ENCODE peak calls at places on chromosomes 16 and 17, in four cellular contexts. N is stimulated activated CD8-positive, alpha-beta memory T cell treated with anti-CD3 and anti-CD28 coated beads, Interleukin-4, amount 100 ng/mL, for 48 hours; V is NCI-H1694 treated with DMSO at 0.1 percent for 48 hours; F is NCI-H2171 treated with DMSO at 0.1 percent for 48 hours. O is an unnamed sample.

GRCh38 chr17:77011173-77012011 is 129.4 kb upstream of the SEC14L1 start:
- DNase-seq in N (peak), V (peak), F (peak), O (peak)

GRCh38 chr17:39057807-39058206 is 90.6 kb upstream of the FBXO47 start:
- DNase-seq in N (no peak), V (no peak), F (no peak), O (no peak)

GRCh38 chr17:28397687-28398279 is 8.2 kb downstream of the SLC46A1 start:
- DNase-seq in N (no peak), V (no peak), F (no peak), O (no peak)

GRCh38 chr16:11535494-11535893 is 51.2 kb downstream of the LITAF start:
- DNase-seq in N (no peak), V (no peak), F (peak), O (peak)

GRCh38 chr17:31128241-31128640 is 33.5 kb downstream of the NF1 start:
- DNase-seq in N (no peak), V (no peak), F (no peak), O (no peak)

GRCh38 chr17:22286337-22287041 is 594.2 kb downstream of the KCNJ18 start:
- DNase-seq in N (no peak), V (no peak), F (no peak), O (no peak)

GRCh38 chr16:72811188-72811720 is 236.7 kb downstream of the ZFHX3 start:
- DNase-seq in N (no peak), V (no peak), F (no peak), O (no peak)

GRCh38 chr17:6361733-6362132 is 73.2 kb downstream of the AIPL1 start:
- DNase-seq in N (no peak), V (no peak), F (no peak), O (no peak)

GRCh38 chr17:64053101-64053500 is 32.7 kb upstream of the ICAM2 start:
- DNase-seq in N (no peak), V (no peak), F (no peak), O (no peak)

GRCh38 chr17:65901394-65901793 is 290.5 kb downstream of the CEP112 start:
- DNase-seq in N (no peak), V (no peak), F (no peak), O (no peak)

GRCh38 chr17:59167571-59168001 is 12.0 kb downstream of the PRR11 start:
- DNase-seq in N (peak), V (no peak), F (no peak), O (peak)

GRCh38 chr16:31298958-31299357 is 39.2 kb downstream of the ITGAM start:
- DNase-seq in N (no peak), V (peak), F (no peak), O (no peak)

GRCh38 chr16:85870159-85870558 is 28.8 kb upstream of the IRF8 start:
- DNase-seq in N (peak), V (no peak), F (peak), O (no peak)

GRCh38 chr17:44559288-44560249 is 2.3 kb downstream of the FZD2 start:
- DNase-seq in N (no peak), V (no peak), F (no peak), O (no peak)

GRCh38 chr16:65136656-65137055 is 14.8 kb upstream of the CDH11 start:
- DNase-seq in N (no peak), V (no peak), F (no peak), O (no peak)

GRCh38 chr17:70307430-70307829 is 138.1 kb downstream of the KCNJ2 start:
- DNase-seq in N (no peak), V (no peak), F (no peak), O (no peak)

GRCh38 chr17:68257924-68258323 is 10.1 kb downstream of the AMZ2 start:
- DNase-seq in N (no peak), V (no peak), F (no peak), O (no peak)

GRCh38 chr16:52552643-52553042 is 5.7 kb upstream of the TOX3 start:
- DNase-seq in N (no peak), V (peak), F (peak), O (peak)

GRCh38 chr16:15650698-15651161 is 685 bp downstream of the NDE1 start:
- DNase-seq in N (peak), V (no peak), F (no peak), O (no peak)

GRCh38 chr16:66152841-66153525 is 213.5 kb upstream of the CDH5 start:
- DNase-seq in N (no peak), V (no peak), F (no peak), O (no peak)

GRCh38 chr16:84460406-84461028 is 43.9 kb downstream of the MEAK7 start:
- DNase-seq in N (no peak), V (no peak), F (no peak), O (no peak)

GRCh38 chr16:65409505-65409904 is 287.6 kb upstream of the CDH11 start:
- DNase-seq in N (no peak), V (no peak), F (no peak), O (peak)

GRCh38 chr16:53789159-53789558 is 85.2 kb downstream of the FTO start:
- DNase-seq in N (no peak), V (no peak), F (no peak), O (no peak)

GRCh38 chr16:53745753-53746258 is 41.9 kb downstream of the FTO start:
- DNase-seq in N (no peak), V (no peak), F (no peak), O (peak)

GRCh38 chr16:29994613-29995329 is 646 bp downstream of the HIRIP3 start:
- DNase-seq in N (peak), V (no peak), F (peak), O (peak)

GRCh38 chr16:35754391-35755369 is 2295.3 kb downstream of the TP53TG3F start:
- DNase-seq in N (no peak), V (no peak), F (no peak), O (no peak)

GRCh38 chr17:49235896-49236295 is 5.3 kb upstream of the PHOSPHO1 start:
- DNase-seq in N (no peak), V (no peak), F (no peak), O (no peak)

GRCh38 chr17:9410285-9410684 is 165.3 kb downstream of the STX8 start:
- DNase-seq in N (no peak), V (no peak), F (no peak), O (no peak)

GRCh38 chr17:59361386-59361785 is 29.9 kb downstream of the YPEL2 start:
- DNase-seq in N (no peak), V (no peak), F (no peak), O (peak)

GRCh38 chr17:78645421-78646295 is 68.5 kb upstream of the DNAH17 start:
- DNase-seq in N (peak), V (no peak), F (no peak), O (no peak)